ENCODE peak calls at places on chromosome 11, in eight cellular contexts. One of them, this sample, is unnamed.

GRCh38 chr11:114607753-114608459 is 12.3 kb upstream of the NXPE4 start:
- DNase-seq in stomach: no peak
- DNase-seq in transverse colon: no peak
- DNase-seq in breast epithelium: no peak
- DNase-seq in GM23338: no peak
- DNase-seq in suprapubic skin: no peak
- DNase-seq in GM12878: no peak
- DNase-seq in prostate gland: no peak
- DNase-seq in this sample: no peak

GRCh38 chr11:108302121-108302785 is 79.4 kb downstream of the ATM start:
- DNase-seq in stomach: no peak
- DNase-seq in transverse colon: no peak
- DNase-seq in breast epithelium: no peak
- DNase-seq in GM23338: no peak
- DNase-seq in suprapubic skin: no peak
- DNase-seq in GM12878: no peak
- DNase-seq in prostate gland: no peak
- DNase-seq in this sample: no peak

GRCh38 chr11:57322881-57323467 is 1.8 kb downstream of the TNKS1BP1 start:
- DNase-seq in stomach: no peak
- DNase-seq in transverse colon: no peak
- DNase-seq in breast epithelium: no peak
- DNase-seq in GM23338: no peak
- DNase-seq in suprapubic skin: no peak
- DNase-seq in GM12878: no peak
- DNase-seq in prostate gland: no peak
- DNase-seq in this sample: no peak

GRCh38 chr11:115330693-115331482 is 173.3 kb downstream of the CADM1 start:
- DNase-seq in stomach: no peak
- DNase-seq in transverse colon: no peak
- DNase-seq in breast epithelium: no peak
- DNase-seq in GM23338: peak
- DNase-seq in suprapubic skin: no peak
- DNase-seq in GM12878: no peak
- DNase-seq in prostate gland: no peak
- DNase-seq in this sample: no peak

GRCh38 chr11:1031121-1031899 is 5.2 kb downstream of the MUC6 start:
- DNase-seq in stomach: no peak
- DNase-seq in transverse colon: no peak
- DNase-seq in breast epithelium: no peak
- DNase-seq in GM23338: no peak
- DNase-seq in suprapubic skin: no peak
- DNase-seq in GM12878: no peak
- DNase-seq in prostate gland: no peak
- DNase-seq in this sample: no peak

GRCh38 chr11:123681007-123681406 is 26.6 kb upstream of the SCN3B start:
- DNase-seq in stomach: no peak
- DNase-seq in transverse colon: no peak
- DNase-seq in breast epithelium: no peak
- DNase-seq in GM23338: no peak
- DNase-seq in suprapubic skin: no peak
- DNase-seq in GM12878: no peak
- DNase-seq in prostate gland: no peak
- DNase-seq in this sample: no peak

GRCh38 chr11:5564259-5565019 is 16.1 kb upstream of the OR52H1 start:
- DNase-seq in stomach: no peak
- DNase-seq in transverse colon: no peak
- DNase-seq in breast epithelium: no peak
- DNase-seq in GM23338: no peak
- DNase-seq in suprapubic skin: no peak
- DNase-seq in GM12878: no peak
- DNase-seq in prostate gland: no peak
- DNase-seq in this sample: no peak

GRCh38 chr11:1486054-1486825 is at the start of gene MOB2:
- DNase-seq in stomach: peak
- DNase-seq in transverse colon: peak
- DNase-seq in breast epithelium: peak
- DNase-seq in GM23338: peak
- DNase-seq in suprapubic skin: no peak
- DNase-seq in GM12878: no peak
- DNase-seq in prostate gland: no peak
- DNase-seq in this sample: no peak

GRCh38 chr11:43788394-43788793 is 92.2 kb upstream of the ALKBH3 start:
- DNase-seq in stomach: no peak
- DNase-seq in transverse colon: peak
- DNase-seq in breast epithelium: no peak
- DNase-seq in GM23338: no peak
- DNase-seq in suprapubic skin: no peak
- DNase-seq in GM12878: no peak
- DNase-seq in prostate gland: peak
- DNase-seq in this sample: no peak

GRCh38 chr11:102986815-102987214 is 31.3 kb upstream of the MMP13 start:
- DNase-seq in stomach: no peak
- DNase-seq in transverse colon: no peak
- DNase-seq in breast epithelium: no peak
- DNase-seq in GM23338: no peak
- DNase-seq in suprapubic skin: no peak
- DNase-seq in GM12878: no peak
- DNase-seq in prostate gland: no peak
- DNase-seq in this sample: no peak

GRCh38 chr11:2509481-2510001 is 64.7 kb downstream of the KCNQ1 start:
- DNase-seq in stomach: peak
- DNase-seq in transverse colon: peak
- DNase-seq in breast epithelium: peak
- DNase-seq in GM23338: no peak
- DNase-seq in suprapubic skin: no peak
- DNase-seq in GM12878: no peak
- DNase-seq in prostate gland: no peak
- DNase-seq in this sample: no peak

GRCh38 chr11:73939096-73939495 is 11.7 kb upstream of the DNAJB13 start:
- DNase-seq in stomach: no peak
- DNase-seq in transverse colon: no peak
- DNase-seq in breast epithelium: no peak
- DNase-seq in GM23338: no peak
- DNase-seq in suprapubic skin: no peak
- DNase-seq in GM12878: no peak
- DNase-seq in prostate gland: no peak
- DNase-seq in this sample: no peak

GRCh38 chr11:94557391-94557790 is 9.8 kb upstream of the PIWIL4 start:
- DNase-seq in stomach: no peak
- DNase-seq in transverse colon: no peak
- DNase-seq in breast epithelium: no peak
- DNase-seq in GM23338: no peak
- DNase-seq in suprapubic skin: no peak
- DNase-seq in GM12878: no peak
- DNase-seq in prostate gland: no peak
- DNase-seq in this sample: no peak

GRCh38 chr11:65353900-65354264 is 669 bp upstream of the TIGD3 start:
- DNase-seq in stomach: no peak
- DNase-seq in transverse colon: no peak
- DNase-seq in breast epithelium: no peak
- DNase-seq in GM23338: no peak
- DNase-seq in suprapubic skin: no peak
- DNase-seq in GM12878: no peak
- DNase-seq in prostate gland: no peak
- DNase-seq in this sample: no peak

GRCh38 chr11:13486926-13487660 is 8.7 kb downstream of the PTH start:
- DNase-seq in stomach: peak
- DNase-seq in transverse colon: peak
- DNase-seq in breast epithelium: no peak
- DNase-seq in GM23338: peak
- DNase-seq in suprapubic skin: no peak
- DNase-seq in GM12878: no peak
- DNase-seq in prostate gland: no peak
- DNase-seq in this sample: no peak

GRCh38 chr11:113664981-113665710 is 41.0 kb downstream of the TMPRSS5 start:
- DNase-seq in stomach: peak
- DNase-seq in transverse colon: no peak
- DNase-seq in breast epithelium: no peak
- DNase-seq in GM23338: no peak
- DNase-seq in suprapubic skin: no peak
- DNase-seq in GM12878: no peak
- DNase-seq in prostate gland: peak
- DNase-seq in this sample: no peak

GRCh38 chr11:112366777-112367176 is 106.1 kb upstream of the PLET1 start:
- DNase-seq in stomach: no peak
- DNase-seq in transverse colon: no peak
- DNase-seq in breast epithelium: no peak
- DNase-seq in GM23338: no peak
- DNase-seq in suprapubic skin: no peak
- DNase-seq in GM12878: no peak
- DNase-seq in prostate gland: no peak
- DNase-seq in this sample: no peak

GRCh38 chr11:116951762-116952161 is 114.3 kb upstream of the APOA1 start:
- DNase-seq in stomach: no peak
- DNase-seq in transverse colon: no peak
- DNase-seq in breast epithelium: no peak
- DNase-seq in GM23338: no peak
- DNase-seq in suprapubic skin: no peak
- DNase-seq in GM12878: no peak
- DNase-seq in prostate gland: no peak
- DNase-seq in this sample: no peak

GRCh38 chr11:116955548-116955947 is 118.1 kb upstream of the APOA1 start:
- DNase-seq in stomach: no peak
- DNase-seq in transverse colon: no peak
- DNase-seq in breast epithelium: no peak
- DNase-seq in GM23338: no peak
- DNase-seq in suprapubic skin: no peak
- DNase-seq in GM12878: no peak
- DNase-seq in prostate gland: no peak
- DNase-seq in this sample: no peak

GRCh38 chr11:116958246-116958645 is 120.8 kb upstream of the APOA1 start:
- DNase-seq in stomach: no peak
- DNase-seq in transverse colon: no peak
- DNase-seq in breast epithelium: no peak
- DNase-seq in GM23338: no peak
- DNase-seq in suprapubic skin: no peak
- DNase-seq in GM12878: no peak
- DNase-seq in prostate gland: no peak
- DNase-seq in this sample: no peak

GRCh38 chr11:116953525-116954284 is 116.3 kb upstream of the APOA1 start:
- DNase-seq in stomach: no peak
- DNase-seq in transverse colon: no peak
- DNase-seq in breast epithelium: no peak
- DNase-seq in GM23338: no peak
- DNase-seq in suprapubic skin: no peak
- DNase-seq in GM12878: no peak
- DNase-seq in prostate gland: no peak
- DNase-seq in this sample: no peak

DNA sequence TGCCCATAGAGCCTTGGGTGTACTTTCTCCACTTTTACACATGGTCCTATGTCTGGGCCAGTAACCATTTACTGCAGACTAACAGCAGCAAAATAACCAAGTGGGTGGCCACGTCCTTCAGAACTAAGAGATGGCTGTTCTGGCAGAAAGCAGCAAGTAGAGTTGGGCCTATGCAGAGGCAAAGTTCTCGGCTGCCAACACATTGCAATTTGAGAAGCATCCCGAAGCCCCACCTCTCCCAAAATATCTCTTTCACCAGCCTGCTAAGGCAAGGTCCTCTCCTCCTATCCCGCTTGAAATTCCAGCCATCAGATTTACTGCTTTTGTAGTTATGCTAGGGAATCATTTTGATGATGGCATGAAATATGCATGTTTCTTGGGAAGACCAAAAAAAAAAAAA is 118.5 kb upstream of the APOA1 start:
- DNase-seq in stomach: no peak
- DNase-seq in transverse colon: no peak
- DNase-seq in breast epithelium: no peak
- DNase-seq in GM23338: peak
- DNase-seq in suprapubic skin: no peak
- DNase-seq in GM12878: no peak
- DNase-seq in prostate gland: no peak
- DNase-seq in this sample: no peak
- H3K27ac ChIP-seq in stomach: no peak
- H3K27ac ChIP-seq in transverse colon: no peak
- H3K27ac ChIP-seq in breast epithelium: no peak
- H3K27ac ChIP-seq in GM23338: peak
- H3K27ac ChIP-seq in suprapubic skin: peak
- H3K27ac ChIP-seq in GM12878: no peak
- H3K27ac ChIP-seq in prostate gland: no peak
- H3K27ac ChIP-seq in this sample: no peak

GRCh38 chr11:110613526-110613925 is 98.7 kb downstream of the ARHGAP20 start:
- DNase-seq in stomach: no peak
- DNase-seq in transverse colon: no peak
- DNase-seq in breast epithelium: no peak
- DNase-seq in GM23338: no peak
- DNase-seq in suprapubic skin: no peak
- DNase-seq in GM12878: no peak
- DNase-seq in prostate gland: no peak
- DNase-seq in this sample: no peak
- TF ChIP-seq POLR2AphosphoS5 in stomach: no peak
- TF ChIP-seq POLR2AphosphoS5 in transverse colon: no peak
- TF ChIP-seq POLR2AphosphoS5 in breast epithelium: no peak
- TF ChIP-seq POLR2AphosphoS5 in GM23338: no peak
- TF ChIP-seq POLR2AphosphoS5 in suprapubic skin: no peak
- TF ChIP-seq POLR2AphosphoS5 in GM12878: no peak
- TF ChIP-seq POLR2AphosphoS5 in prostate gland: no peak
- TF ChIP-seq POLR2AphosphoS5 in this sample: no peak

GRCh38 chr11:46523290-46523689 is 70.5 kb downstream of the AMBRA1 start:
- DNase-seq in stomach: no peak
- DNase-seq in transverse colon: no peak
- DNase-seq in breast epithelium: no peak
- DNase-seq in GM23338: no peak
- DNase-seq in suprapubic skin: no peak
- DNase-seq in GM12878: no peak
- DNase-seq in prostate gland: no peak
- DNase-seq in this sample: no peak
- H3K27ac ChIP-seq in stomach: no peak
- H3K27ac ChIP-seq in transverse colon: peak
- H3K27ac ChIP-seq in breast epithelium: no peak
- H3K27ac ChIP-seq in GM23338: peak
- H3K27ac ChIP-seq in suprapubic skin: no peak
- H3K27ac ChIP-seq in GM12878: no peak
- H3K27ac ChIP-seq in prostate gland: no peak
- H3K27ac ChIP-seq in this sample: no peak

GRCh38 chr11:67372232-67372992 is 986 bp downstream of the CLCF1 start:
- DNase-seq in stomach: no peak
- DNase-seq in transverse colon: no peak
- DNase-seq in breast epithelium: no peak
- DNase-seq in GM23338: peak
- DNase-seq in suprapubic skin: no peak
- DNase-seq in GM12878: no peak
- DNase-seq in prostate gland: no peak
- DNase-seq in this sample: no peak

GRCh38 chr11:67374571-67375276 is 1.3 kb upstream of the CLCF1 start:
- DNase-seq in stomach: no peak
- DNase-seq in transverse colon: no peak
- DNase-seq in breast epithelium: no peak
- DNase-seq in GM23338: no peak
- DNase-seq in suprapubic skin: no peak
- DNase-seq in GM12878: no peak
- DNase-seq in prostate gland: no peak
- DNase-seq in this sample: no peak

GRCh38 chr11:67375320-67376021 is 2.1 kb upstream of the CLCF1 start:
- DNase-seq in stomach: no peak
- DNase-seq in transverse colon: no peak
- DNase-seq in breast epithelium: no peak
- DNase-seq in GM23338: peak
- DNase-seq in suprapubic skin: no peak
- DNase-seq in GM12878: no peak
- DNase-seq in prostate gland: no peak
- DNase-seq in this sample: no peak

GRCh38 chr11:67372993-67373915 is at the start of gene CLCF1:
- DNase-seq in stomach: peak
- DNase-seq in transverse colon: peak
- DNase-seq in breast epithelium: peak
- DNase-seq in GM23338: peak
- DNase-seq in suprapubic skin: no peak
- DNase-seq in GM12878: no peak
- DNase-seq in prostate gland: no peak
- DNase-seq in this sample: no peak

GRCh38 chr11:67373916-67374570 is 645 bp upstream of the CLCF1 start:
- DNase-seq in stomach: peak
- DNase-seq in transverse colon: peak
- DNase-seq in breast epithelium: peak
- DNase-seq in GM23338: peak
- DNase-seq in suprapubic skin: peak
- DNase-seq in GM12878: no peak
- DNase-seq in prostate gland: peak
- DNase-seq in this sample: no peak
- TF ChIP-seq POLR2AphosphoS5 in stomach: peak
- TF ChIP-seq POLR2AphosphoS5 in transverse colon: peak
- TF ChIP-seq POLR2AphosphoS5 in breast epithelium: peak
- TF ChIP-seq POLR2AphosphoS5 in GM23338: peak
- TF ChIP-seq POLR2AphosphoS5 in suprapubic skin: no peak
- TF ChIP-seq POLR2AphosphoS5 in GM12878: no peak
- TF ChIP-seq POLR2AphosphoS5 in prostate gland: peak
- TF ChIP-seq POLR2AphosphoS5 in this sample: no peak